ENCODE peak calls at places on chromosomes 2 and 18, in six cellular contexts. N, L, I, X, S and H are unnamed samples.

GRCh38 chr2:233798335-233799086 is 20.4 kb downstream of the MROH2A start:
- DNase-seq in I (no peak), S (no peak), X (no peak), L (no peak), N (no peak), H (no peak)

GRCh38 chr2:25286025-25286400 is 55.7 kb downstream of the DNMT3A start:
- DNase-seq in N (peak), I (no peak), S (peak), L (no peak), X (peak), H (no peak)

GRCh38 chr2:240230424-240230945 is 90.0 kb upstream of the OTOS start:
- DNase-seq in L (no peak), S (no peak), N (peak), I (no peak), X (no peak), H (no peak)

GRCh38 chr18:48170651-48171050 is 238.5 kb downstream of the ZBTB7C start:
- DNase-seq in S (no peak), N (no peak), X (no peak), L (no peak), I (no peak), H (no peak)

GRCh38 chr18:48800479-48800876 is 150.3 kb downstream of the SMAD7 start:
- DNase-seq in X (no peak), I (no peak), S (no peak), L (no peak), N (no peak), H (peak)

GRCh38 chr2:14535156-14535555 is 97.4 kb upstream of the LRATD1 start:
- DNase-seq in N (no peak), L (no peak), X (no peak), I (no peak), S (no peak), H (no peak)

GRCh38 chr2:78861546-78861945 is 164.0 kb upstream of the REG3G start:
- DNase-seq in X (no peak), I (peak), L (no peak), N (peak), S (no peak), H (no peak)

GRCh38 chr2:128644156-128644555 is 325.5 kb upstream of the HS6ST1 start:
- DNase-seq in X (no peak), S (no peak), L (no peak), N (no peak), I (no peak), H (peak)

GRCh38 chr2:54289942-54290702 is 34.1 kb upstream of the TSPYL6 start:
- DNase-seq in X (no peak), I (no peak), L (no peak), N (no peak), S (no peak), H (peak)